ENCODE peak calls at places on chromosome 21, in four cellular contexts. M is HL-60, H is GM12878, O is K562. T is an unnamed sample.

GRCh38 chr21:39051561-39051949 is 131.7 kb downstream of the PSMG1 start:
- DNase-seq in M (no peak), O (no peak), H (no peak), T (no peak)

GRCh38 chr21:34073749-34074282 is 438 bp downstream of the MRPS6 start:
- DNase-seq in M (peak), O (peak), H (no peak), T (peak)

GRCh38 chr21:18499761-18500376 is 96.3 kb upstream of the TMPRSS15 start:
- DNase-seq in O (peak), M (peak), H (no peak), T (no peak)

GRCh38 chr21:25467891-25468290 is 139.4 kb downstream of the MRPL39 start:
- DNase-seq in M (no peak), O (no peak), H (no peak), T (no peak)

GRCh38 chr21:15549671-15550070 is 180.1 kb upstream of the USP25 start:
- DNase-seq in M (no peak), H (no peak), O (no peak), T (no peak)

GRCh38 chr21:39616373-39616772 is 3.6 kb downstream of the B3GALT5 start:
- DNase-seq in O (no peak), H (no peak), M (no peak), T (no peak)

GRCh38 chr21:38777015-38777414 is 28.7 kb upstream of the ETS2 start:
- DNase-seq in M (no peak), H (no peak), O (no peak), T (no peak)

GRCh38 chr21:31612889-31613785 is 46.4 kb upstream of the SOD1 start:
- DNase-seq in O (no peak), M (no peak), H (no peak), T (no peak)

GRCh38 chr21:43315244-43316137 is 111.4 kb downstream of the SIK1 start:
- DNase-seq in H (no peak), M (no peak), O (no peak), T (no peak)

GRCh38 chr21:31318971-31319370 is 25.1 kb downstream of the TIAM1 start:
- DNase-seq in H (no peak), M (no peak), O (no peak), T (no peak)

GRCh38 chr21:32240708-32241433 is 38.0 kb downstream of the MIS18A start:
- DNase-seq in O (no peak), M (no peak), H (peak), T (no peak)

GRCh38 chr21:37861561-37861960 is 54.7 kb downstream of the KCNJ6 start:
- DNase-seq in H (no peak), O (no peak), M (peak), T (no peak)

GRCh38 chr21:32173106-32173755 is 105.6 kb downstream of the MIS18A start:
- DNase-seq in H (no peak), O (no peak), M (no peak), T (no peak)

GRCh38 chr21:33418686-33419085 is 15.5 kb downstream of the IFNGR2 start:
- DNase-seq in M (no peak), O (no peak), H (no peak), T (no peak)

GRCh38 chr21:14270631-14271030 is 54.7 kb downstream of the RBM11 start:
- DNase-seq in H (no peak), O (peak), M (no peak), T (no peak)

GRCh38 chr21:14271053-14271452 is 55.1 kb downstream of the RBM11 start:
- DNase-seq in H (no peak), M (no peak), O (peak), T (no peak)

GRCh38 chr21:14275806-14276205 is 59.8 kb downstream of the RBM11 start:
- DNase-seq in H (no peak), O (no peak), M (no peak), T (no peak)

GRCh38 chr21:14273736-14274538 is 58.0 kb downstream of the RBM11 start:
- DNase-seq in O (peak), M (no peak), H (no peak), T (no peak)
- TF ChIP-seq SPI1 in O (no peak), M (no peak), H (no peak), T (no peak)

GRCh38 chr21:44713130-44713529 is 1.8 kb upstream of the TSPEAR start:
- DNase-seq in O (no peak), H (no peak), M (no peak), T (no peak)

GRCh38 chr21:44710294-44710665 is 1.1 kb downstream of the TSPEAR start:
- DNase-seq in H (no peak), O (no peak), M (no peak), T (no peak)

GRCh38 chr21:44710756-44711326 is 531 bp downstream of the TSPEAR start:
- DNase-seq in O (no peak), H (no peak), M (no peak), T (no peak)

GRCh38 chr21:44712203-44713028 is 1.0 kb upstream of the TSPEAR start:
- DNase-seq in M (no peak), H (no peak), O (no peak), T (no peak)

DNA sequence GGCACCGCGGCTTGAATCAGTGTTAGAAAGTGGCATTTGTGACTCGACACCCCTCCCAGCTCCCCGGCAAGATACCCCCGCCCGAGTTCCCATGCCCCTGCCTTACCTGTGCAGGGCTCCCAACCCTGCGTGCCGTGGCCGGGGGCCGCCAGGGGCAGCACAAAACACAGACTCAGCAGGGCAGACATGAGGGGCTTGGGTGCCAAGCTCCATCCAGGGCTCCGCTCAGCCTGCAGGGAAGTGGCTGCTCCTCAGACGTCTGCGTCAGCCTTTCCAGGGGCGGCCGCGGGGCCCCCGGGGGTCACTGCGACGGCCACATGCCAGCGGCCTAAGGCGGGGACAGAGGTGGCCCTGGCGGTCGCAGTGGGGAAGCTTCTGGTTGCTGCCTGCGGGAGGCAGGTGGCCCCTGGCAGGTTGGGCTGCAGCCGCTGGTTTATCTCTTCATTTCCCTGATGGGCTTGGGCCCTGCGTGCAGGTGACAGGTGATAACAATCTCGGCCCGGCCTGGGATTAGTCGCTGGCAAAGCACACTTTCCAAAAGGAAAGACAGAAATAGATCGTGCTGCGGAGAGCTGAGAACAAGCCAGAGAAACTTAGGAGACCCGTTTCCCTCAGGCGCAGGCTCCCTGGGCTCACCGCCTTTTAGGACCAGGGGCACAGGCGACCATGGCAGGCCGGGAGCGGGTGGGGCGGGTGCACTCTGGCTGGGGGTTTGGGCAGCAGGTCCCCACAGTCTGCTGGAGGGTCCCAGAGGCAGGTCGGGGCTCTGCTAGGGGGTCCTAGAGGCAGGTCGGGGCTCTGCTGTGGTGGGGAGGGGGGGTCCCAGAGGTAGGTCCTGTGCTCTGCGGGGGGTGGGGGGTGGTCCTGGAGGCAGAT is at the start of gene TSPEAR:
- DNase-seq in M (no peak), O (no peak), H (no peak), T (no peak)
- TF ChIP-seq SPI1 in M (no peak), O (no peak), H (no peak), T (no peak)

GRCh38 chr21:35779690-35780570 is 280.4 kb downstream of the SETD4 start:
- DNase-seq in O (no peak), M (no peak), H (no peak), T (no peak)
- TF ChIP-seq SPI1 in O (no peak), M (no peak), H (no peak), T (no peak)

DNA sequence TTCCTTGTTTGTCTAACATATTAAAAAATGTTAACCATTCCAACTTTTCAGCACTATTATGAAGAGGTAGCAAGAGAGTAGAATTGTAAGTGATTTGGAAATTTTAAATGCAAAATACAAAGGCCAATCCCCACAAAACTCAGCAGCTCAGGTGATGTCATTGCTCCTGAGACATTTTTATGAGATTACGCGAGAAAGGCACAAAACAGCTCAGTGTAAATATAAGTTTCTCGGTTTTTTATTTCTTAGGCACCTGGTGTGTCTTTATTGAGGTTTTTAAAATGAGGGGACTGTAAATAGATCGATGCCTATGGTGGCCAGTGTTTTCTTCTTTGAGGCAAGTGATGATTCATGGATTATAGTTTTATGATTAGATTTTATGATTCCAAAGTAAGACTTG is 6.1 kb downstream of the ABCG1 start:
- DNase-seq in H (no peak), O (no peak), M (no peak), T (no peak)
- TF ChIP-seq SPI1 in H (no peak), O (no peak), M (no peak), T (no peak)

GRCh38 chr21:27725916-27726315 is 759.0 kb upstream of the ADAMTS5 start:
- DNase-seq in H (no peak), O (no peak), M (no peak), T (no peak)
- TF ChIP-seq SPI1 in H (no peak), O (no peak), M (no peak), T (no peak)

DNA sequence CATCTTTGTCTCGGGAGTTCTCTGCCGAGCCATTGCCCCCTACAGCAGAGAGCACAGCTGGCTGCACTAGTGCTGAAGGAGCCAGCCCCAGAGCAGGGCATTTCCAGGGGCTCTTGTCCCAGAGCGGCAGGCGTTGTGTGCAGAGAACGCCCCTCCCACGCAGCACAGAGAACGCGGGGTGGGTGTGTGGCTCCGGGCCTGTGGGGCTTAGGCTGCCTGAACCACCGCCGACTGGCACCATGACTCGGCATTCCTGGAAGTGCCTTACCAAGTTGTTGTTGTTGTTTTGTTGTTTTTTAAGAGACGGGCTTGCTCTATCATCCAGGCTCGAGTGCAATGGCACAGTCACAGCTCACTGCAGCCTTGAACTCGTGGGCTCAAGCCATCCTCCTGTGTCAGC is 15.8 kb upstream of the DIP2A start:
- DNase-seq in H (no peak), O (peak), M (no peak), T (no peak)
- TF ChIP-seq SPI1 in H (no peak), O (no peak), M (no peak), T (no peak)

GRCh38 chr21:36785615-36786014 is 86.7 kb downstream of the SIM2 start:
- DNase-seq in O (no peak), H (no peak), M (no peak), T (no peak)
- TF ChIP-seq SPI1 in O (no peak), H (no peak), M (no peak), T (no peak)

T was measured in GM12891.